ENCODE peak calls at places on chromosomes 16 and 17, in four cellular contexts. L is WTC11, Z is sigmoid colon, R is mesothelial cell of epicardium. V is an unnamed sample.

GRCh38 chr17:7851438-7852261 is 3.2 kb upstream of the TMEM88 start:
- DNase-seq in L (peak), R (peak), Z (peak), V (peak)

GRCh38 chr16:19980866-19981265 is 92.8 kb downstream of the GPR139 start:
- DNase-seq in R (no peak), L (peak), Z (no peak), V (no peak)

GRCh38 chr16:1188781-1189189 is 35.9 kb downstream of the CACNA1H start:
- DNase-seq in R (peak), Z (peak), L (peak), V (no peak)

GRCh38 chr17:30271102-30271501 is 20.6 kb downstream of the BLMH start:
- DNase-seq in L (no peak), Z (no peak), R (no peak), V (no peak)

GRCh38 chr17:38550661-38551060 is 55.1 kb downstream of the SRCIN1 start:
- DNase-seq in Z (no peak), L (no peak), R (no peak), V (no peak)

GRCh38 chr17:35030780-35031179 is 32.7 kb downstream of the RFFL start:
- DNase-seq in R (no peak), L (no peak), Z (no peak), V (no peak)

GRCh38 chr16:8855051-8855786 is 13.6 kb downstream of the CARHSP1 start:
- DNase-seq in Z (peak), R (no peak), L (no peak), V (no peak)

GRCh38 chr16:71526111-71526998 is at the start of gene CHST4:
- DNase-seq in L (peak), R (peak), Z (no peak), V (no peak)

GRCh38 chr17:62790554-62790953 is 17.6 kb downstream of the MARCHF10 start:
- DNase-seq in L (no peak), Z (no peak), R (peak), V (no peak)

GRCh38 chr17:1058423-1059130 is 61.6 kb downstream of the TIMM22 start:
- DNase-seq in L (peak), Z (no peak), R (no peak), V (no peak)

GRCh38 chr17:76008630-76009425 is 8.2 kb downstream of the CDK3 start:
- DNase-seq in Z (no peak), R (no peak), L (no peak), V (no peak)

GRCh38 chr16:58885528-58886170 is 151.5 kb upstream of the GOT2 start:
- DNase-seq in R (no peak), L (no peak), Z (no peak), V (no peak)

GRCh38 chr16:2771496-2772402 is 5.3 kb downstream of the ELOB start:
- DNase-seq in Z (no peak), R (no peak), L (no peak), V (no peak)

GRCh38 chr16:64440421-64440831 is 681.4 kb downstream of the CDH11 start:
- DNase-seq in R (no peak), Z (no peak), L (no peak), V (no peak)

GRCh38 chr17:19727466-19728113 is 11.2 kb upstream of the SLC47A2 start:
- DNase-seq in Z (peak), L (no peak), R (no peak), V (no peak)

DNA sequence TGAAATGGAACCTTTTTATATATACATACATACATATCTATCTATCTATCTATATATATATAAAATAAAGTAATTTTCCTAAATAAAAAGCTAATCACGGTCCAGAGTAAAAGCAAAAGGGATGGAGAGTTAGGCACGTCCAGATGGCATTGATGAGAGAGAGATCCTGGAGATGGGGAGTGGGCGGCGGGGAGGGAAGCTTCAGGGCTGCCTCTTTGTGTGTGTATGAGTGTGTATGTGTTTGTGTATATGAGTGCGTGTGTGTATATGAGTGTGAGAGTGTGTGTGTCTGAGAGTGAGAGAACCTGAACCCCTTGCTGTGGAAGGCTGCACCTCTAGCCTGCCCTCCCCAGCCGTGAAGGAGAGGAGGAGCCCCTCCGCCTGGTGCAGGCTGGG is 7.3 kb upstream of the ABCC3 start:
- DNase-seq in Z (no peak), L (no peak), R (no peak), V (no peak)
- TF ChIP-seq CTCF in Z (no peak), L (no peak), R (no peak), V (no peak)

DNA sequence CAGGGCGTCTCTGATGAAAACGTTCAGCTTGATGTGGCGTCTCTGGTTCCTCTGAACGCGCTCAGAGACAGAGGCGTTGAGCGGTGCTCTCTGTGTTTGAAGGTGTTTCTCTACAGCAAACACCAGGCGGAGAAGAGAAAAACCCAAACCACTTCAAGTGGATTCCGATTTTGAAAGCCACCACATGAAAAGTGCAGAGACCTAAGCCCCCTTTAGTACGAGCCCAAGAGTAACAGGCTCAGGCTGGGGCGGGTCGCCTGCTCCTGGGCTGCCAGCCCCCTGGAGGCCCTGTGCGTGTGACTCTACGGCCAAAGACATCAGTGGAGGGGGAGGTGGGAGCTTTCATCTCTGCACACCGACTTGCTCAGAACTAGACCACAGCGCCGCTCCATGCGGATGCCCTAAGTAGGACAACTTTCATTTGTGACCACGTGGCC is 328.4 kb downstream of the MAF start:
- DNase-seq in L (no peak), R (no peak), Z (no peak), V (no peak)
- TF ChIP-seq CTCF in L (no peak), R (no peak), Z (no peak), V (no peak)

DNA sequence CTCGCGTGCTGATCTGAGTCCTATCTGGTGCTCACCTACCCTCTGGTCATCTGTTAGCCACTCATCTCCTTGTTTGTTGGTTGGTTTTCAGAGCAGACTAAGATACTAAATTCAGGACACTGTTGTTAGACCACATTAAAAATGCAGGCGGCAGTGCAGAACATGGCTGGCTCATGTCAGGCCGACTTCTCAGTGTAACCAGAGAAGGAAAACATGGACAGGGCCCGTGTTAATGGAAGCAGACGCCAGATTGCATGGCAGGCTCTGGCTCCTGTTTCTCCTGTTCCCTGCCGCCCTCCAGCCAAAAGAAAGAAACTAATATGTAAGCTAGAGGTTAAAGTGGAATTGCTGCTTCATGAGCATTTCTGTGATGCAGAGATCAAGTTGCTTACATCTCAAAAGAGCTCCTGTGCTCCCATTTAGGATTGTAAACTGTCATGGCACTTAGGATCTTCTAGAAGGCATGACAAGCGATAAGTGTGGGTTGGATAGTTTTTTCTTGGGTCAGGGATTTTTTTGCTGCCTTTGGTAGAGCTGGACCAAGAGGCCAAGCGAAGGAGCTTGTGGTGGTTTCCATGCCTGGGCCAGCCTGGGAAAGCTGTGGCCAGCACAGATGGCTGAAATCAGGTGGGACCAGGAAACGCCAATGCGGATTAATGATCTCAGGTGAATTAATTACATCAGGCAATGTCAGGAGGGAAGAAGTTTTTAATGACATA is 56.1 kb downstream of the YPEL2 start:
- DNase-seq in R (no peak), L (no peak), Z (no peak), V (no peak)
- TF ChIP-seq CTCF in R (no peak), L (no peak), Z (no peak), V (no peak)

DNA sequence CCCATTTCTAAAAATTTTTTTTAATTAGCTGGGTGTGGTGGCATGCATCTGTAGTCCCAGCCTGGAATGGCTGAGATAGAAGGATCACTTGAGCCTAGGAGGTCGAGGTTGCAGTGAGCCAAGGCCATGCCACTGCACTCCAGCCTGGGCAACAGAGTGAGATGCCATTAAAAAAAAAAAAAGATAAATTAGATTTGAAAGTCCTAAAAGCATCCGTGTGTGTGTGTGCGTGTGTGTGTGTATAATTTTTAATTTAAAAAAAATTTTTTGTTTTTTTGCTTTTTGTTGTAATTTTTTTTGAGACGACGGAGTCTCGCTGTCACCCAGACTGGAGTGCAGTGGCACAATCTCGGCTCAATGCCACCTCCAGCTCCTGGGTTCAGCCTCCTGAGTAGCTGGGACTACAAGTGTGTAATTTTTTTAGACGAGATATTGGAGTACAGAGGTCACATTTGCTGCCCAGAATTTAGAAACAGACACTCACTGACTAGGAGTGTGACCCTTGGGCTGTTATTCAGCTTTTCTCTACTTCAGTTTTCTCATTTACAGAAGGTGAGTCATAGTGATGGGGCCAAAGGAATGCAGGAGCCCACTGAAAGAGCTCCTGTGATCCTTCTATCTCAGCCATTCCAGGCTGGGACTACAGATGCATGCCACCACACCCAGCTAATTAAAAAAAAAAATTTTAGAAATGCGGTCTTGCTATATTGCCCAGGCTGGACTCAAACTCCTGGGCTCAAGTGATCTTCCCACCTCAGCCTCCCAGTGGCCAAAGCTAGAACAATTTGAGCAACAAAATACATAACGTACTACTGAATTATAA is 25.5 kb upstream of the TBX4 start:
- DNase-seq in R (no peak), Z (no peak), L (no peak), V (no peak)
- TF ChIP-seq CTCF in R (no peak), Z (no peak), L (no peak), V (no peak)

V was measured in coronary artery.